ENCODE peak calls at places on chromosome 3, in seven cellular contexts. U, Z, P, T, J, X and R are unnamed samples.

GRCh38 chr3:11680509-11680908 is 36.8 kb upstream of the VGLL4 start:
- DNase-seq in U (no peak), Z (no peak), P (no peak), T (no peak), J (no peak), X (no peak), R (no peak)

GRCh38 chr3:110314512-110315114 is 757.0 kb upstream of the NECTIN3 start:
- DNase-seq in U (peak), Z (no peak), P (peak), T (peak), J (peak), X (peak), R (peak)

GRCh38 chr3:136624381-136624780 is 127.8 kb downstream of the STAG1 start:
- DNase-seq in U (no peak), Z (no peak), P (no peak), T (no peak), J (no peak), X (peak), R (no peak)

GRCh38 chr3:15646924-15647511 is 45.5 kb downstream of the BTD start:
- DNase-seq in U (no peak), Z (no peak), P (peak), T (no peak), J (no peak), X (no peak), R (no peak)

GRCh38 chr3:87901141-87901540 is 157.7 kb downstream of the CGGBP1 start:
- DNase-seq in U (no peak), Z (no peak), P (no peak), T (no peak), J (no peak), X (no peak), R (no peak)

GRCh38 chr3:124784686-124785382 is 54.6 kb downstream of the UMPS start:
- DNase-seq in U (no peak), Z (no peak), P (peak), T (no peak), J (no peak), X (no peak), R (no peak)

GRCh38 chr3:67647390-67647878 is 7.0 kb downstream of the SUCLG2 start:
- DNase-seq in U (no peak), Z (no peak), P (no peak), T (no peak), J (peak), X (no peak), R (no peak)

GRCh38 chr3:42161050-42161935 is 70.1 kb downstream of the TRAK1 start:
- DNase-seq in U (no peak), Z (no peak), P (no peak), T (no peak), J (peak), X (no peak), R (no peak)

GRCh38 chr3:86826292-86826691 is 164.7 kb downstream of the VGLL3 start:
- DNase-seq in U (no peak), Z (no peak), P (no peak), T (no peak), J (no peak), X (no peak), R (no peak)